ENCODE peak calls at places on chromosomes 7 and 10, in nine cellular contexts. W, Q, P, I, L, U, H, Y and O are unnamed samples.

GRCh38 chr7:105643384-105643783 is 62.1 kb upstream of the EFCAB10 start:
- DNase-seq in W (no peak), Q (no peak), P (peak; percentile 85), I (no peak), L (no peak), U (no peak), H (no peak), Y (no peak), O (no peak)

GRCh38 chr7:129840757-129841156 is 112.0 kb downstream of the UBE2H start:
- DNase-seq in W (peak; percentile 83), Q (no peak), P (no peak), I (no peak), L (no peak), U (no peak), H (peak; percentile 73), Y (no peak), O (no peak)

GRCh38 chr7:107179326-107180163 is 10.7 kb downstream of the HBP1 start:
- DNase-seq in W (peak; percentile 61), Q (no peak), P (no peak), I (no peak), L (no peak), U (peak; percentile 43), H (peak; percentile 4), Y (no peak), O (no peak)

GRCh38 chr10:45378866-45379265 is 4.8 kb downstream of the ALOX5 start:
- DNase-seq in W (no peak), Q (no peak), P (no peak), I (no peak), L (no peak), U (no peak), H (no peak), Y (no peak), O (no peak)

GRCh38 chr10:33937987-33938386 is 603.5 kb upstream of the NRP1 start:
- DNase-seq in W (no peak), Q (no peak), P (no peak), I (no peak), L (no peak), U (no peak), H (no peak), Y (no peak), O (no peak)

GRCh38 chr7:12623885-12624498 is 53.5 kb downstream of the SCIN start:
- DNase-seq in W (peak; percentile 52), Q (no peak), P (peak; percentile 29), I (no peak), L (no peak), U (peak; percentile 74), H (no peak), Y (no peak), O (no peak)

GRCh38 chr10:12844796-12845524 is 156.6 kb downstream of the CCDC3 start:
- DNase-seq in W (peak; percentile 89), Q (no peak), P (peak; percentile 11), I (no peak), L (peak; percentile 63), U (peak; percentile 71), H (peak; percentile 70), Y (no peak), O (peak; percentile 17)

GRCh38 chr7:74521855-74522254 is 68.1 kb downstream of the GTF2IRD1 start:
- DNase-seq in W (no peak), Q (no peak), P (no peak), I (no peak), L (no peak), U (no peak), H (no peak), Y (no peak), O (no peak)

GRCh38 chr10:88616250-88616977 is 29.9 kb downstream of the LIPJ start:
- DNase-seq in W (no peak), Q (no peak), P (no peak), I (no peak), L (no peak), U (no peak), H (no peak), Y (no peak), O (no peak)

GRCh38 chr10:112214335-112214941 is 30.9 kb upstream of the GPAM start:
- DNase-seq in W (no peak), Q (no peak), P (peak; percentile 27), I (no peak), L (no peak), U (no peak), H (no peak), Y (no peak), O (no peak)